ENCODE peak calls at places on chromosomes 12 and 14, in five cellular contexts. K is heart right ventricle, I is fibroblast of villous mesenchyme, T is lower lobe of right lung, A is HCT116. O is an unnamed sample.

GRCh38 chr12:14258468-14258947 is 107.0 kb upstream of the ATF7IP start:
- DNase-seq in K (no peak), I (no peak), T (no peak), A (no peak), O (no peak)

GRCh38 chr12:121793836-121794531 is 496 bp upstream of the RHOF start:
- DNase-seq in K (peak; percentile 92), I (peak; percentile 91), T (peak; percentile 96), A (peak; percentile 89), O (peak; percentile 93)

GRCh38 chr14:90275820-90276219 is 19.5 kb downstream of the PSMC1 start:
- DNase-seq in K (no peak), I (peak; percentile 23), T (no peak), A (no peak), O (no peak)

GRCh38 chr12:55705802-55706402 is 1.8 kb downstream of the ITGA7 start:
- DNase-seq in K (peak; percentile 46), I (no peak), T (no peak), A (no peak), O (no peak)

GRCh38 chr12:1300460-1300859 is 293.9 kb downstream of the FBXL14 start:
- DNase-seq in K (no peak), I (no peak), T (no peak), A (no peak), O (no peak)

GRCh38 chr12:77102691-77103090 is 37.3 kb upstream of the E2F7 start:
- DNase-seq in K (no peak), I (peak; percentile 55), T (no peak), A (peak; percentile 19), O (no peak)

GRCh38 chr14:100440207-100440631 is 117.1 kb downstream of the SLC25A47 start:
- DNase-seq in K (peak; percentile 66), I (peak; percentile 72), T (peak; percentile 84), A (no peak), O (peak; percentile 87)

GRCh38 chr12:113935459-113935858 is 30.7 kb downstream of the RBM19 start:
- DNase-seq in K (no peak), I (no peak), T (no peak), A (no peak), O (no peak)

GRCh38 chr12:49026101-49026500 is 7.5 kb upstream of the PRKAG1 start:
- DNase-seq in K (no peak), I (no peak), T (no peak), A (no peak), O (no peak)

GRCh38 chr12:26746315-26746714 is 86.7 kb downstream of the ITPR2 start:
- DNase-seq in K (no peak), I (peak; percentile 70), T (no peak), A (no peak), O (no peak)

GRCh38 chr14:95495538-95496025 is 20.9 kb downstream of the SYNE3 start:
- DNase-seq in K (no peak), I (no peak), T (no peak), A (no peak), O (no peak)

GRCh38 chr14:85273099-85273677 is 256.8 kb upstream of the FLRT2 start:
- DNase-seq in K (no peak), I (no peak), T (no peak), A (no peak), O (no peak)

GRCh38 chr12:54033980-54034783 is 1.3 kb downstream of the HOXC5 start:
- DNase-seq in K (no peak), I (no peak), T (no peak), A (no peak), O (no peak)

GRCh38 chr12:54033106-54033979 is 493 bp downstream of the HOXC5 start:
- DNase-seq in K (no peak), I (peak; percentile 88), T (no peak), A (no peak), O (no peak)

GRCh38 chr12:54036620-54037359 is 3.9 kb downstream of the HOXC5 start:
- DNase-seq in K (no peak), I (no peak), T (no peak), A (no peak), O (no peak)

GRCh38 chr12:54035561-54036377 is 2.9 kb downstream of the HOXC5 start:
- DNase-seq in K (no peak), I (no peak), T (no peak), A (no peak), O (no peak)

GRCh38 chr12:54034784-54035310 is 2.0 kb downstream of the HOXC5 start:
- DNase-seq in K (no peak), I (no peak), T (no peak), A (no peak), O (no peak)
- H3K4me3 ChIP-seq in K (no peak overlapping the region), I (no peak overlapping the region), T (no peak overlapping the region), A (no peak overlapping the region), O (no peak overlapping the region)

GRCh38 chr12:40444174-40444573 is 219.4 kb downstream of the LRRK2 start:
- DNase-seq in K (no peak), I (no peak), T (no peak), A (no peak), O (no peak)

GRCh38 chr12:40451661-40452060 is 226.9 kb downstream of the LRRK2 start:
- DNase-seq in K (no peak), I (no peak), T (no peak), A (no peak), O (no peak)

DNA sequence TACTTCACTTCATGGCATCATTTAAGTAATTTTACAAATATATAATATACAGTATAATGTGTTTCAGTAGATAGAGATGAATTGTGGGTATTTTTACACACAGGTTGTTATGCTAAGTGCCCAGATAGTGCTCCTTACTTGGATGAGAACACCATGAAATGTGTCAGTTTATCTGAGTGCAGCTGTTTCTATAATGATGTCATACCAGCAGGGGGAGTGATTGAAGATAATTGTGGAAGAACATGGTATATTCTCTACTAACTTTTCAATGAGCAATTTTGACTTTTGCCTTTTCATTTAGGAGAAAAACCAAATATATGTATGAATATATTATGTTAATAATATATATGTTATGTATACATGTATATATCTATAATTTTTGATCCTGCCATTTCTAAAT is 221.6 kb downstream of the LRRK2 start:
- DNase-seq in K (no peak), I (peak; percentile 9), T (no peak), A (peak; percentile 3), O (no peak)
- TF ChIP-seq CTCF in K (no peak), I (peak; percentile 43), T (no peak), A (peak; percentile 55), O (peak; percentile 29)

GRCh38 chr12:78863482-78864427 is 819 bp upstream of the SYT1 start:
- DNase-seq in K (peak; percentile 11), I (peak; percentile 22), T (peak; percentile 44), A (no peak), O (no peak)
- H3K4me3 ChIP-seq in K (peak overlapping the region; percentile 51), I (peak overlapping the region; percentile 68), T (peak overlapping the region; percentile 54), A (peak overlapping the region; percentile 66), O (peak overlapping the region; percentile 26)

GRCh38 chr12:108812324-108812723 is 45.1 kb downstream of the SSH1 start:
- DNase-seq in K (no peak), I (no peak), T (no peak), A (no peak), O (no peak)

GRCh38 chr12:108807996-108808725 is 49.2 kb downstream of the SSH1 start:
- DNase-seq in K (no peak), I (peak; percentile 69), T (no peak), A (no peak), O (no peak)

GRCh38 chr12:108814462-108815211 is 42.7 kb downstream of the SSH1 start:
- DNase-seq in K (no peak), I (no peak), T (no peak), A (no peak), O (no peak)

GRCh38 chr12:108810636-108811035 is 46.7 kb downstream of the SSH1 start:
- DNase-seq in K (no peak), I (no peak), T (no peak), A (no peak), O (no peak)

DNA sequence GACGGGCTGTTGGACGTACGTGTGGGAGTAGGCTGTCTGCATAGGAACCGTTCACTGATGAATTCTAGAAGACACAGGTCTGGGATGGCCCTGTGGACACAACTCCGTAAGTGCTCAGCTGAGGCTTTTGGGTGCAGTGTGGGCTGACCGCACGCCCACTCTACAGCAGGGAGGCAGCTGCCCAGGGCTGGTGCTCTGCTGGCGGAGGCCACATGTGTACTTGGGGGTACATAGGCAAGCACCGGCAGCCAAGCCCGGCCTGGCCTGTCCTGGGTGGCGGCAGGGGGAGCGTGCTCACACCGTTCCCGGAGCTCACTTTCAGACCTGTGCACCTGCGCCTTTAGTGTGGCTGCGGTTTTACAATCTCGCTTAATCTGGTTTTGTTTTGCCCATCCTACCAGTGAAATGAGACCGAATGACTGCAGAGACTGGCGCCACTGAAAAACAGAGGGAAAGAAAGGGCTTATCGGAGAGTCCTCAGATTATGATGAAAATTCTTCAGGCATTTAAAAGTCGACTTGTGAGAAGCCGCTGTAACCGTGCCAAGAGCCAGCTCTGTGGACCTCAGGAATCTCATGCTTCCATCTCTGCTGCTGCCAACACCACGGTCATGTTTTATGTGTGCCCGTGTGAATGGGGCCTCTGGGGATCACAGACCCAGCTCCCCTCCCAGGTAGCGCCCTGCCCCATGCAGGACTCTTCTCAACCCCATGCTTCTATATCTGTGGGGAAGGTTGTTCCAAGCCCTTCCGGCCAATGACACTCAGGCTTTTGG is 45.8 kb downstream of the SSH1 start:
- DNase-seq in K (no peak), I (no peak), T (no peak), A (no peak), O (no peak)
- TF ChIP-seq CTCF in K (no peak), I (no peak), T (no peak), A (no peak), O (no peak)